ENCODE peak calls at places on chromosomes 6 and 20, in ten cellular contexts. S is endothelial cell; G is effector CD4-positive, alpha-beta T cell; N is Ammon's horn; W is lung microvascular endothelial cell; F is PC-9; I is T-helper 1 cell; E is AG09319; C is AG08395; L is heart right ventricle. K is an unnamed sample.

GRCh38 chr20:59925894-59926293 is 7.5 kb downstream of the SYCP2 start:
- DNase-seq in L (no peak), N (no peak), G (no peak), C (no peak), E (no peak), F (peak; percentile 95), S (no peak), I (no peak), W (no peak), K (no peak)

GRCh38 chr6:75302280-75302679 is 17.7 kb upstream of the TMEM30A start:
- DNase-seq in I (no peak), F (no peak), L (no peak), S (no peak), E (no peak), W (no peak), G (no peak), C (no peak), N (no peak), K (no peak)

GRCh38 chr6:7919871-7920270 is 9.3 kb upstream of the TXNDC5 start:
- DNase-seq in E (no peak), W (no peak), N (no peak), I (no peak), G (no peak), S (no peak), F (no peak), L (no peak), C (peak; percentile 33), K (no peak)

GRCh38 chr6:116047173-116047933 is 13.3 kb downstream of the FRK start:
- DNase-seq in C (peak; percentile 49), E (no peak), I (no peak), S (no peak), N (no peak), G (no peak), W (peak; percentile 4), L (no peak), F (no peak), K (no peak)

GRCh38 chr20:63980317-63980805 is 571 bp upstream of the PRPF6 start:
- DNase-seq in S (no peak), I (peak; percentile 66), N (no peak), L (no peak), W (no peak), G (no peak), F (no peak), E (no peak), C (no peak), K (no peak)

GRCh38 chr20:40189621-40190020 is 499.4 kb downstream of the MAFB start:
- DNase-seq in C (peak; percentile 51), I (no peak), L (no peak), W (no peak), G (no peak), E (no peak), N (no peak), F (no peak), S (no peak), K (no peak)

GRCh38 chr6:112881027-112881426 is 533.9 kb downstream of the RFPL4B start:
- DNase-seq in N (no peak), I (no peak), E (no peak), W (peak; percentile 11), F (no peak), G (no peak), C (peak; percentile 11), L (no peak), S (no peak), K (no peak)

GRCh38 chr6:157609117-157609516 is 213.9 kb upstream of the SNX9 start:
- DNase-seq in N (no peak), S (no peak), C (no peak), E (no peak), F (no peak), W (no peak), I (no peak), G (no peak), L (no peak), K (no peak)

GRCh38 chr6:168057836-168058235 is 21.2 kb downstream of the FRMD1 start:
- DNase-seq in N (no peak), C (no peak), G (no peak), F (no peak), W (no peak), I (no peak), L (no peak), E (no peak), S (no peak), K (no peak)

GRCh38 chr20:19995220-19995863 is 21.8 kb upstream of the NAA20 start:
- DNase-seq in I (peak; percentile 19), F (no peak), C (peak; percentile 64), G (no peak), L (no peak), W (peak; percentile 66), E (no peak), N (peak; percentile 73), S (no peak), K (no peak)

GRCh38 chr20:58142843-58143185 is 85.6 kb downstream of the ANKRD60 start:
- DNase-seq in W (no peak), F (no peak), E (no peak), N (no peak), C (no peak), S (no peak), L (no peak), I (no peak), G (no peak), K (no peak)

GRCh38 chr6:32047084-32047478 is 8.9 kb downstream of the CYP21A2 start:
- DNase-seq in G (no peak), C (peak; percentile 58), S (no peak), F (peak; percentile 59), I (no peak), N (no peak), E (peak; percentile 22), W (peak; percentile 59), L (peak; percentile 46), K (peak; percentile 36)

K was measured in neuronal stem cell.